ENCODE peak calls at places on chromosomes 13 and 19, in eight cellular contexts. U is GM12878, P is HL-60, X is transverse colon, T is GM23338, L is endothelial cell of umbilical vein, F is HCT116, O is H1. D is an unnamed sample.

GRCh38 chr13:52162279-52163101 is 3.1 kb upstream of the NEK3 start:
- DNase-seq in U (no peak), P (no peak), X (no peak), T (no peak), L (peak; percentile 94), F (peak; percentile 35), O (no peak), D (no peak)

GRCh38 chr13:30744056-30744684 is 8.8 kb downstream of the ALOX5AP start:
- DNase-seq in U (peak; percentile 95), P (peak; percentile 93), X (peak; percentile 71), T (no peak), L (peak; percentile 36), F (peak; percentile 19), O (no peak), D (no peak)

GRCh38 chr19:42277821-42278809 is 9.1 kb downstream of the CIC start:
- DNase-seq in U (no peak), P (no peak), X (no peak), T (no peak), L (peak; percentile 71), F (no peak), O (no peak), D (peak; percentile 72)

GRCh38 chr19:18500820-18501219 is 21.1 kb downstream of the ELL start:
- DNase-seq in U (no peak), P (no peak), X (no peak), T (no peak), L (no peak), F (no peak), O (no peak), D (peak; percentile 84)

GRCh38 chr19:40059624-40060023 is 3.6 kb upstream of the ZNF780B start:
- DNase-seq in U (no peak), P (no peak), X (no peak), T (no peak), L (no peak), F (no peak), O (no peak), D (no peak)

GRCh38 chr19:16894080-16894479 is 5.3 kb downstream of the F2RL3 start:
- DNase-seq in U (no peak), P (no peak), X (no peak), T (no peak), L (no peak), F (no peak), O (no peak), D (no peak)

GRCh38 chr19:55345818-55346724 is 6.4 kb downstream of the KMT5C start:
- DNase-seq in U (no peak), P (no peak), X (peak; percentile 72), T (no peak), L (no peak), F (no peak), O (no peak), D (no peak)

GRCh38 chr19:46710687-46711086 is 6.2 kb downstream of the PRKD2 start:
- DNase-seq in U (no peak), P (no peak), X (no peak), T (peak; percentile 89), L (no peak), F (no peak), O (peak; percentile 78), D (no peak)

GRCh38 chr13:107734891-107735620 is 480.3 kb downstream of the LIG4 start:
- DNase-seq in U (no peak), P (no peak), X (no peak), T (no peak), L (no peak), F (no peak), O (no peak), D (no peak)

GRCh38 chr19:48966541-48967345 is 1.6 kb downstream of the FTL start:
- DNase-seq in U (no peak), P (peak; percentile 64), X (no peak), T (no peak), L (no peak), F (no peak), O (no peak), D (no peak)

GRCh38 chr19:13882841-13883240 is 5.9 kb downstream of the NANOS3 start:
- DNase-seq in U (no peak), P (no peak), X (no peak), T (no peak), L (no peak), F (no peak), O (no peak), D (no peak)

GRCh38 chr19:19558055-19558454 is 20.0 kb downstream of the CILP2 start:
- DNase-seq in U (no peak), P (no peak), X (no peak), T (no peak), L (no peak), F (no peak), O (no peak), D (no peak)

GRCh38 chr19:37855098-37855497 is 51.3 kb downstream of the WDR87 start:
- DNase-seq in U (no peak), P (no peak), X (peak; percentile 8), T (peak; percentile 33), L (peak; percentile 29), F (no peak), O (no peak), D (no peak)

GRCh38 chr19:17183858-17184271 is 31.3 kb upstream of the USE1 start:
- DNase-seq in U (peak; percentile 45), P (no peak), X (no peak), T (no peak), L (no peak), F (no peak), O (no peak), D (no peak)

GRCh38 chr13:101398920-101399319 is 17.4 kb downstream of the NALCN start:
- DNase-seq in U (no peak), P (no peak), X (no peak), T (no peak), L (peak; percentile 26), F (no peak), O (no peak), D (no peak)

GRCh38 chr19:4362871-4363545 is 19.6 kb downstream of the MPND start:
- DNase-seq in U (no peak), P (no peak), X (no peak), T (peak; percentile 59), L (no peak), F (no peak), O (peak; percentile 76), D (no peak)

GRCh38 chr13:78700121-78700910 is 41.4 kb upstream of the OBI1 start:
- DNase-seq in U (no peak), P (no peak), X (no peak), T (no peak), L (peak; percentile 90), F (no peak), O (no peak), D (no peak)

GRCh38 chr13:93674337-93674755 is 447.7 kb downstream of the GPC6 start:
- DNase-seq in U (no peak), P (no peak), X (no peak), T (no peak), L (no peak), F (no peak), O (no peak), D (no peak)

GRCh38 chr13:76745246-76746200 is 140.7 kb downstream of the KCTD12 start:
- DNase-seq in U (peak; percentile 59), P (peak; percentile 82), X (no peak), T (peak; percentile 15), L (peak; percentile 60), F (no peak), O (no peak), D (no peak)

GRCh38 chr13:32048816-32049215 is 17.2 kb downstream of the FRY start:
- DNase-seq in U (no peak), P (peak; percentile 71), X (no peak), T (no peak), L (peak; percentile 11), F (no peak), O (no peak), D (no peak)

GRCh38 chr19:15609261-15609660 is 5.8 kb upstream of the CYP4F8 start:
- DNase-seq in U (no peak), P (no peak), X (no peak), T (no peak), L (no peak), F (no peak), O (no peak), D (no peak)

GRCh38 chr13:74966814-74967213 is 515.2 kb downstream of the TBC1D4 start:
- DNase-seq in U (no peak), P (no peak), X (no peak), T (no peak), L (peak; percentile 84), F (no peak), O (no peak), D (no peak)

GRCh38 chr19:51749979-51750378 is 1.7 kb downstream of the FPR1 start:
- DNase-seq in U (no peak), P (no peak), X (no peak), T (no peak), L (no peak), F (no peak), O (no peak), D (no peak)

DNA sequence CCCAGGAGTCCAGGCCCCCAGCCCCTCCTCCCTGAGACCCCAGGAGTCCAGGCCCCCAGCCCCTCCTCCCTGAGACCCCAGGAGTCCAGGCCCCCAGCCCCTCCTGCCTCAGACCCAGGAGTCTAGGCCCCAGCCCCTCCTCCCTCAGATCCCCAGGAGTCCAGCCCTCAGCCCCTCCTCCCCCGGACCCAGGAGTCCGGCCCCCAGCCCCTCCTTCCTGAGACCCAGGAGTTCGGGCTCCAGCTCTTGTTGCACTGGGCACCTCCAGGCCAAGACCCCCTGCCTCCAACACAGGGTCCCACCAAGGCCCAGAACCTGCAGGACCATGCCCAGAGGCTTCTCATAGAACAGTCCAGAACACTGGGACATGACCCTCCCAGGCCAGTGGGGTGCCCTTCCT is 3.8 kb downstream of the ERCC1 start:
- DNase-seq in U (no peak), P (no peak), X (no peak), T (no peak), L (no peak), F (no peak), O (no peak), D (no peak)
- H3K27ac ChIP-seq in U (peak overlapping the region; percentile 73), P (peak overlapping the region; percentile 73), X (no peak overlapping the region), T (no peak overlapping the region), L (no peak overlapping the region), F (no peak overlapping the region), O (no peak overlapping the region), D (no peak overlapping the region)

GRCh38 chr19:30442715-30443114 is 70.5 kb downstream of the ZNF536 start:
- DNase-seq in U (no peak), P (no peak), X (no peak), T (no peak), L (no peak), F (no peak), O (no peak), D (no peak)
- TF ChIP-seq POLR2AphosphoS5 in U (no peak), P (no peak), X (no peak), T (no peak), L (no peak), F (no peak), O (no peak), D (no peak)

DNA sequence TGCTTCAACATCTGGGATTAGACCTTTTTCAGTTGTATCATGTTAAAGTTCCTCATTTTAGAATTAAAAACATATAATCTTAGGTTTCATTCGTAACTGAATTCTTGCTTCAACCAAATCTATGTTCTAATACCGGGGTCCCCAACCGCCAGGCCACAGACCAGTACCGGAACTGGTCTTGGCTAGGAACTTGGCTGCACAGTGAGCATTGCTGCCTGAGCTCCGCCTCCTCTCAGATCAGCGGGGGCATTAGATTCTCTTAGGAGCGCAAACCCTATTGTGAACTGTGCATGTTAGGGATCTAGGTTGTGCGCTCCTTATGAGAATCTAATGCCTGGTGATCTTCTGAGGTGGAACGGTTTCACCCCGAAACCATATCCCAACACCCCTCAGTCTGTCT is 19.2 kb downstream of the ITM2B start:
- DNase-seq in U (no peak), P (no peak), X (no peak), T (no peak), L (no peak), F (no peak), O (no peak), D (no peak)
- H3K27ac ChIP-seq in U (no peak overlapping the region), P (no peak overlapping the region), X (no peak overlapping the region), T (no peak overlapping the region), L (no peak overlapping the region), F (no peak overlapping the region), O (no peak overlapping the region), D (no peak overlapping the region)

GRCh38 chr19:5790573-5791520 is at the start of gene DUS3L:
- DNase-seq in U (peak; percentile 98), P (peak; percentile 99), X (peak; percentile 97), T (peak; percentile 99), L (peak; percentile 99), F (peak; percentile 97), O (peak; percentile 95), D (peak; percentile 99)
- TF ChIP-seq POLR2AphosphoS5 in U (peak; percentile 95), P (peak; percentile 91), X (peak; percentile 90), T (peak; percentile 60), L (peak; percentile 60), F (peak; percentile 81), O (peak; percentile 89), D (peak; percentile 73)

D was measured in sigmoid colon.